ENCODE peak calls at places on chromosome 6, in eight cellular contexts. O, V, U, J, D, P, E and M are unnamed samples.

GRCh38 chr6:134584809-134585528 is 267.1 kb upstream of the SGK1 start:
- DNase-seq in E (peak), O (no peak), V (no peak), U (no peak), J (no peak), D (no peak), P (no peak), M (no peak)

GRCh38 chr6:112618796-112619195 is 271.7 kb downstream of the RFPL4B start:
- DNase-seq in V (no peak), U (no peak), P (no peak), D (no peak), J (no peak), E (peak), O (peak), M (no peak)

GRCh38 chr6:80523531-80523970 is 417.1 kb downstream of the BCKDHB start:
- DNase-seq in O (peak), E (no peak), U (no peak), D (no peak), J (no peak), V (no peak), P (no peak), M (no peak)

GRCh38 chr6:146850238-146850896 is 251.6 kb downstream of the ADGB start:
- DNase-seq in J (peak), P (no peak), E (peak), O (no peak), D (no peak), V (peak), U (no peak), M (no peak)

GRCh38 chr6:2111162-2111677 is 134.2 kb downstream of the GMDS start:
- DNase-seq in J (no peak), O (no peak), D (no peak), E (peak), V (peak), U (no peak), P (no peak), M (no peak)

GRCh38 chr6:108621117-108621516 is 60.4 kb downstream of the FOXO3 start:
- DNase-seq in D (peak), V (no peak), J (peak), P (no peak), E (peak), U (no peak), O (no peak), M (no peak)

GRCh38 chr6:90787411-90787810 is 200.5 kb upstream of the MAP3K7 start:
- DNase-seq in J (no peak), U (no peak), E (no peak), P (no peak), V (no peak), O (no peak), D (no peak), M (no peak)

GRCh38 chr6:167965602-167966539 is 31.6 kb upstream of the KIF25 start:
- DNase-seq in E (no peak), U (no peak), O (no peak), J (no peak), P (no peak), D (no peak), V (no peak), M (no peak)

GRCh38 chr6:46044876-46045617 is 29.4 kb upstream of the CLIC5 start:
- DNase-seq in E (peak), O (no peak), U (no peak), P (no peak), V (no peak), D (peak), J (no peak), M (no peak)

GRCh38 chr6:30818426-30818841 is 65.9 kb upstream of the DDR1 start:
- DNase-seq in J (no peak), O (no peak), P (no peak), V (no peak), D (no peak), E (peak), U (no peak), M (no peak)

GRCh38 chr6:150756170-150756569 is 109.3 kb upstream of the MTHFD1L start:
- DNase-seq in P (no peak), D (no peak), V (no peak), E (no peak), U (no peak), O (no peak), J (no peak), M (no peak)

GRCh38 chr6:90386796-90387390 is 90.2 kb upstream of the BACH2 start:
- DNase-seq in D (no peak), O (no peak), P (no peak), E (no peak), V (no peak), J (no peak), U (no peak), M (no peak)

GRCh38 chr6:41284726-41285125 is 1.8 kb downstream of the TREM1 start:
- DNase-seq in D (no peak), E (peak), V (no peak), U (no peak), O (no peak), J (no peak), P (no peak), M (no peak)

GRCh38 chr6:79946242-79946641 is 1.1 kb downstream of the ELOVL4 start:
- DNase-seq in U (no peak), D (no peak), V (peak), O (peak), P (no peak), E (peak), J (no peak), M (no peak)

GRCh38 chr6:193773-194310 is 98.4 kb upstream of the DUSP22 start:
- DNase-seq in V (peak), P (no peak), U (no peak), J (no peak), E (no peak), D (no peak), O (no peak), M (peak)

GRCh38 chr6:41970436-41970846 is 28.8 kb upstream of the CCND3 start:
- DNase-seq in E (peak), O (no peak), U (no peak), J (no peak), D (peak), P (no peak), V (no peak), M (no peak)

GRCh38 chr6:135871296-135871695 is 19.8 kb downstream of the PDE7B start:
- DNase-seq in V (no peak), O (no peak), D (no peak), J (no peak), U (no peak), E (no peak), P (no peak), M (no peak)

DNA sequence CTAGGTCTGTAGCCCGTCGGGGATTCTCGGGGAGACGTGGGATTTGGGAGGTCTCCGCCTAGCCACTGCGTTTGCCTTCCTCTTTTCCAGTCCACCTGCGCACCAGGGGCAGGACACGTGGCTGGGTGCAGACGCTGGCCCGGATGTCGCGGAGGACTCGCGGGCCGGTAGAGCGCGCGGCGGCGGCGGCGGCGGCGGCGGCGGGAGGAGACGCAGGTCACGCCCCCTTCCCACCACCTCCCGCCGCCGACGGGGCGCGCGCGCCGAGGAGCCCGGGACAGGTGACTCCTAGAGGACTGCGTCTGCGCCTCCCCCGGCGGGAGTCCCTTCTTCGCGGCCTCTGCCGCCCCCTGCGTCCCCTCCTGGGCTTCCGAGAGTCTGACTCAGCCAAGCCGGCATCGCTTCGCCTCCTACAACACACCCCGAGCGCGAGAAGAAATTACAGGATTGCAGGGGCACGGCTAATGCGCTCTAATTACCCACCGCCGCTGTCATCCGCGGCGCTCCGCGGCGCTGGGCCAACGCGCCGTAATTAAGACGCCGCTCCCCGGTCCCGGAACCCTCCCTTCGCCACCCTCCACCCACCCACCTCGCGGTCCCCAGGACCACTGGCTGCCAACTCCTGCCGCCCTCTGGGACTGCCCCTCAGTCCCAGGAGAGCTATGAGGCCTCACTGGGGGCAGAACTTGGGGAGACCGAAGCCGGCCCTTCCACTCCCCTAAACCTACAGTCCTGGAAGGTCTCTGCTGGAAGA is 124.5 kb downstream of the MRPL14 start:
- DNase-seq in D (no peak), E (peak), P (peak), U (peak), V (peak), O (peak), J (no peak), M (peak)
- TF ChIP-seq CTCF in D (no peak), E (peak), P (peak), U (no peak), V (peak), O (no peak), J (no peak), M (peak)

GRCh38 chr6:69164564-69165252 is 529.6 kb downstream of the ADGRB3 start:
- DNase-seq in E (peak), D (no peak), V (no peak), O (no peak), U (no peak), P (no peak), J (no peak), M (no peak)
- TF ChIP-seq CTCF in E (peak), D (no peak), V (peak), O (peak), U (no peak), P (peak), J (peak), M (peak)

GRCh38 chr6:157952751-157953479 is 28.7 kb upstream of the SYNJ2 start:
- DNase-seq in P (no peak), J (no peak), U (no peak), V (no peak), D (no peak), E (no peak), O (no peak), M (no peak)
- TF ChIP-seq CTCF in P (no peak), J (no peak), U (no peak), V (no peak), D (no peak), E (no peak), O (no peak), M (no peak)

DNA sequence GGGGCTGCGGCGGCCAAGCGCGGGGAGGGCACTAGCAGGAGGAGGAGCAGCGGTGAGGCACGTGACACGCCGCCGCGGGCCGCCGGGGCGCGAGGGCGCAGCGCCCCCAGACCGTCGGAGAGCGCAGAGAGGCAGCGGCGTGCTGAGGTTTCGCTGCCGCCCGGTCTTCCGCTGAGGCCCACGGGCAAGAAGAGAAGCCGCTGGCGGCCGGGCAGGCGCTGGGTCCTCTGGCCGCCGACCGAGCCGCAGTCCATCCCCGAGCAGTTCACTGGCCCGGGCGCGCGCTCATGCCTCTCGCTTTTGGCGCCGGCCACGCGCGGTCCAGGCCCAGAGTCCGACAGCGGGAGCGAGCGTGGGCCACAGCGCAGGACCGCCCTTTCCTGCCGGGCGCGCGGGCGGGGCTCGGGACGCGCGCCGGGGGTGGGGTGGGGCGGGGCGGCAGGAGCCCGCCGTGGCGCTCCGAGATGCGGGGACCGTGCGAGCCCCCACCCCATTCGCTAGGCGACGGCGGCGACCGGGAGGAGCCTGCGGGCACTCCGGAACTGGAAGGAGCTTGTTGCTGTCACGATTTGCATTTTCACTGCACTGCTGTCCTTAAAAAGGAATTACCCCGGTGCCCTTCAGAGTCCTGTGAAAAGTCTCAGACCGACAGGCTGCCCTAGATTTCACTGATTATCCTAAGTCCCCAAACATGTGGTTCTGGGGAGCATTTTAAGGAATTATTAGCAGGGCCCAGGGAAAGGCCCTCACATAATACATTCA is at the start of gene MCUR1:
- DNase-seq in D (peak), P (peak), V (peak), O (peak), J (peak), E (peak), U (peak), M (peak)
- TF ChIP-seq CTCF in D (no peak), P (peak), V (peak), O (no peak), J (peak), E (no peak), U (peak), M (peak)